ENCODE peak calls at places on chromosome 2, in nine cellular contexts. L, B, N, C, Z, E, W, O and J are unnamed samples.
A peak's percentile ranks its signal among the peaks of the same experiment; 100 is the strongest.

GRCh38 chr2:205802069-205802468 is 119.8 kb downstream of the NRP2 start:
- DNase-seq in W (no peak), B (no peak), O (no peak), C (no peak), L (no peak), Z (no peak), N (no peak), E (no peak), J (no peak)

GRCh38 chr2:5691659-5692529 is at the start of gene SOX11:
- DNase-seq in O (no peak), B (peak; percentile 54), Z (peak; percentile 97), C (no peak), N (no peak), E (no peak), L (peak; percentile 78), W (peak; percentile 85), J (no peak)

GRCh38 chr2:21381421-21381820 is 257.7 kb downstream of the TDRD15 start:
- DNase-seq in Z (no peak), E (no peak), B (no peak), O (no peak), L (no peak), N (no peak), C (no peak), W (no peak), J (no peak)

GRCh38 chr2:200786423-200786822 is 25.3 kb upstream of the BZW1 start:
- DNase-seq in O (no peak), B (no peak), W (no peak), E (no peak), Z (no peak), L (no peak), C (no peak), N (no peak), J (no peak)

GRCh38 chr2:233064526-233065199 is 4.5 kb downstream of the INPP5D start:
- DNase-seq in W (no peak), C (no peak), O (no peak), E (no peak), N (no peak), Z (no peak), B (no peak), L (no peak), J (peak; percentile 40)

GRCh38 chr2:234495801-234496441 is 960 bp downstream of the ARL4C start:
- DNase-seq in B (peak; percentile 22), Z (peak; percentile 55), C (no peak), W (peak; percentile 49), L (no peak), E (no peak), N (no peak), O (no peak), J (no peak)

GRCh38 chr2:714005-714741 is 37.0 kb upstream of the TMEM18 start:
- DNase-seq in B (no peak), Z (peak; percentile 82), W (peak; percentile 78), E (peak; percentile 57), C (no peak), N (peak; percentile 61), O (no peak), L (no peak), J (no peak)

GRCh38 chr2:47485177-47485576 is 82.2 kb downstream of the MSH2 start:
- DNase-seq in W (no peak), N (no peak), B (no peak), L (no peak), Z (no peak), O (no peak), E (no peak), C (no peak), J (no peak)

GRCh38 chr2:134359367-134360081 is 105.7 kb downstream of the MGAT5 start:
- DNase-seq in O (no peak), L (no peak), C (no peak), N (no peak), E (no peak), W (no peak), Z (no peak), B (peak; percentile 17), J (no peak)

GRCh38 chr2:187552959-187553681 is 1.1 kb downstream of the TFPI start:
- DNase-seq in O (no peak), B (no peak), W (no peak), Z (no peak), L (no peak), N (no peak), E (no peak), C (no peak), J (no peak)

GRCh38 chr2:180753809-180754761 is 226.3 kb upstream of the UBE2E3 start:
- DNase-seq in L (no peak), C (no peak), E (no peak), N (no peak), B (no peak), W (no peak), O (no peak), Z (no peak), J (no peak)

GRCh38 chr2:96764253-96764637 is 3.5 kb downstream of the CNNM4 start:
- DNase-seq in W (peak; percentile 37), Z (peak; percentile 42), C (no peak), L (no peak), B (no peak), N (no peak), E (no peak), O (peak; percentile 37), J (no peak)

GRCh38 chr2:50344509-50345106 is 687.3 kb downstream of the NRXN1 start:
- DNase-seq in B (no peak), Z (peak; percentile 49), W (peak; percentile 1), L (no peak), N (no peak), O (no peak), E (no peak), C (no peak), J (no peak)

GRCh38 chr2:121527009-121527682 is 3.5 kb upstream of the RNU4ATAC start:
- DNase-seq in C (no peak), B (no peak), L (no peak), O (no peak), W (no peak), Z (no peak), E (no peak), N (no peak), J (no peak)

GRCh38 chr2:99600929-99601680 is 111.3 kb upstream of the REV1 start:
- DNase-seq in L (no peak), E (no peak), Z (peak; percentile 9), O (no peak), B (no peak), W (no peak), C (no peak), N (peak; percentile 49), J (no peak)

GRCh38 chr2:217103752-217104540 is 244.1 kb upstream of the TNP1 start:
- DNase-seq in O (no peak), W (no peak), E (no peak), C (no peak), B (no peak), Z (no peak), L (peak; percentile 50), N (no peak), J (no peak)

GRCh38 chr2:220001693-220002260 is 374.3 kb downstream of the SLC4A3 start:
- DNase-seq in W (no peak), N (no peak), Z (no peak), E (no peak), C (no peak), O (no peak), L (no peak), B (no peak), J (no peak)

GRCh38 chr2:72211777-72212515 is 64.3 kb upstream of the CYP26B1 start:
- DNase-seq in N (no peak), Z (no peak), C (no peak), L (no peak), E (no peak), B (no peak), O (no peak), W (no peak), J (no peak)

GRCh38 chr2:137161250-137161649 is 395.9 kb downstream of the THSD7B start:
- DNase-seq in L (no peak), C (no peak), E (no peak), B (no peak), O (no peak), Z (no peak), W (no peak), N (no peak), J (no peak)

GRCh38 chr2:137155351-137156104 is 390.2 kb downstream of the THSD7B start:
- DNase-seq in Z (no peak), O (no peak), C (no peak), E (no peak), W (no peak), N (no peak), B (no peak), L (no peak), J (no peak)

DNA sequence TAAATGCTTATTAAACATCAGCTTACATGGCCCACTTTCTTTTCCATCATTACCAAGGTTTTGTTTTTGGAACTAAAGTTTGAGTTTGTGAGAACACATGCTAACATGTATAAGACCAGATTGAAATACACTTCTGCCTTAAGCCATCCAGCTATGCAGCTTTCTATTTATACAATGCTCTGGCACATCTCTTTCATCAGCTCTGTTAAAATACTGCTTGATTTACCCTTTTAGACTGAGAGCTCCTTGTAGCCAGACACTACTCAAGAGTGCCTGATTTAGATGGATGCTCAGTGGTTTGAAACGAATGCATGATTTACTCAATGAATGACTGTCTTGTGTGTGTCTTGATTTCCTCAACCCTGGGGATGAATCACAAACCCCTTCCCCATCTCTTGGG is 392.5 kb downstream of the THSD7B start:
- DNase-seq in W (no peak), C (no peak), E (no peak), Z (no peak), L (no peak), O (no peak), N (no peak), B (no peak), J (no peak)
- H3K4me3 ChIP-seq in W (no peak overlapping the region), C (no peak overlapping the region), E (no peak overlapping the region), Z (no peak overlapping the region), L (no peak overlapping the region), O (no peak overlapping the region), N (no peak overlapping the region), B (no peak overlapping the region), J (no peak overlapping the region)

DNA sequence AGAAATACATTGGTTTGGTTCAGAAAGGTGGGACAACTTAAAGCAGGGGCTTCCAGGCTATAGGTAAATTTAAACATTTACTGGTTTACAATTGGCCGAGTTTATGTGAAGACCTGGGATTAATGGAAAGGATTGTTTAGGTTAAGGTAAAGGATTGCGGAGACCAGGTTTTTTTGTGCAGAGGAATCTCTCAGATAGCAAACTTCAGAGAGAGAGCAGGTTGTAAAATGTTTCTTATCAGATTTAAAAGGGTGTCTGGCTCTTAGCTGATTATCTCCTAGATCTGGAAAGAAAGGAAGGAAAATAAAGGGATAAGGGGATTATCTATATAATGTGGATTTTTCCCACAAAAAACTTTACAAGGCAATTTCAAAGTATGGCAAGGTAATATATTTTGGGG is 101.3 kb downstream of the LCLAT1 start:
- DNase-seq in B (no peak), E (no peak), N (no peak), W (no peak), Z (no peak), C (no peak), O (no peak), L (no peak), J (no peak)
- H3K27ac ChIP-seq in B (no peak overlapping the region), E (no peak overlapping the region), N (no peak overlapping the region), W (no peak overlapping the region), Z (no peak overlapping the region), C (no peak overlapping the region), O (no peak overlapping the region), L (no peak overlapping the region), J (no peak overlapping the region)

GRCh38 chr2:86249843-86250402 is 50.7 kb downstream of the MRPL35 start:
- DNase-seq in N (peak; percentile 31), E (no peak), O (no peak), C (no peak), Z (no peak), W (peak; percentile 66), L (no peak), B (no peak), J (no peak)
- TF ChIP-seq CTCF in N (peak; percentile 11), E (no peak), O (no peak), C (no peak), Z (no peak), W (peak; percentile 78), L (peak; percentile 29), B (no peak), J (no peak)

GRCh38 chr2:226892729-226893128 is 56.9 kb downstream of the RHBDD1 start:
- DNase-seq in B (no peak), E (no peak), Z (no peak), O (no peak), W (no peak), L (no peak), N (peak; percentile 19), C (no peak), J (no peak)
- H3K4me3 ChIP-seq in B (no peak overlapping the region), E (no peak overlapping the region), Z (no peak overlapping the region), O (no peak overlapping the region), W (no peak overlapping the region), L (no peak overlapping the region), N (no peak overlapping the region), C (no peak overlapping the region), J (no peak overlapping the region)